ENCODE peak calls at places on chromosomes 12 and 14, in six cellular contexts. R, B, U, T, V and Y are unnamed samples.

GRCh38 chr14:64654931-64655330 is 49.3 kb upstream of the PLEKHG3 start:
- DNase-seq in R (no peak), B (no peak), U (no peak), T (no peak), V (no peak), Y (no peak)

GRCh38 chr12:24948816-24949722 is at the start of gene BCAT1:
- DNase-seq in R (peak; percentile 65), B (peak; percentile 38), U (peak; percentile 88), T (no peak), V (peak; percentile 88), Y (peak; percentile 70)

GRCh38 chr12:85644508-85644907 is 191.7 kb downstream of the RASSF9 start:
- DNase-seq in R (no peak), B (no peak), U (no peak), T (no peak), V (no peak), Y (no peak)

GRCh38 chr12:121839993-121840761 is 18.5 kb downstream of the HPD start:
- DNase-seq in R (no peak), B (no peak), U (no peak), T (no peak), V (no peak), Y (no peak)

GRCh38 chr14:57273236-57273635 is 4.5 kb downstream of the AP5M1 start:
- DNase-seq in R (no peak), B (no peak), U (no peak), T (no peak), V (no peak), Y (no peak)

GRCh38 chr14:72553161-72553560 is 340.7 kb downstream of the DPF3 start:
- DNase-seq in R (no peak), B (no peak), U (no peak), T (no peak), V (no peak), Y (no peak)

GRCh38 chr12:14999421-15000047 is 26.7 kb downstream of the PDE6H start:
- DNase-seq in R (no peak), B (no peak), U (no peak), T (no peak), V (no peak), Y (no peak)

GRCh38 chr14:92687681-92688433 is 60.6 kb downstream of the LGMN start:
- DNase-seq in R (no peak), B (no peak), U (peak; percentile 59), T (no peak), V (no peak), Y (no peak)

GRCh38 chr14:61965030-61965745 is 203.0 kb downstream of the SNAPC1 start:
- DNase-seq in R (no peak), B (no peak), U (no peak), T (peak; percentile 36), V (no peak), Y (no peak)

GRCh38 chr12:49187184-49187583 is 1.7 kb downstream of the TUBA1A start:
- DNase-seq in R (no peak), B (no peak), U (peak; percentile 66), T (peak; percentile 35), V (no peak), Y (no peak)

GRCh38 chr14:89486505-89486904 is 69.5 kb upstream of the FOXN3 start:
- DNase-seq in R (no peak), B (no peak), U (no peak), T (no peak), V (no peak), Y (no peak)

GRCh38 chr12:65205886-65206285 is 36.5 kb downstream of the LEMD3 start:
- DNase-seq in R (no peak), B (no peak), U (no peak), T (no peak), V (peak; percentile 73), Y (no peak)

GRCh38 chr12:11885261-11886038 is 185.3 kb upstream of the BCL2L14 start:
- DNase-seq in R (no peak), B (no peak), U (no peak), T (no peak), V (no peak), Y (no peak)

GRCh38 chr14:105168979-105169507 is 467 bp upstream of the JAG2 start:
- DNase-seq in R (peak; percentile 63), B (no peak), U (no peak), T (no peak), V (peak; percentile 66), Y (peak; percentile 62)